ENCODE peak calls at places on chromosomes 5 and 9, in five cellular contexts. One of them, this sample, is unnamed.

GRCh38 chr9:135775911-135776310 is 73.9 kb downstream of the KCNT1 start:
- DNase-seq in Calu3: no peak
- DNase-seq in T-helper 9 cell: no peak
- DNase-seq in hypothalamus: no peak
- DNase-seq in activated CD8-positive, alpha-beta memory T cell treated with anti-CD3 and anti-CD28 coated beads for 24 hours: no peak
- DNase-seq in this sample: no peak

GRCh38 chr9:90915693-90916092 is 114.1 kb downstream of the SYK start:
- DNase-seq in hypothalamus: no peak
- DNase-seq in Calu3: peak
- DNase-seq in T-helper 9 cell: no peak
- DNase-seq in activated CD8-positive, alpha-beta memory T cell treated with anti-CD3 and anti-CD28 coated beads for 24 hours: peak
- DNase-seq in this sample: no peak

GRCh38 chr9:114172981-114173833 is 17.9 kb downstream of the COL27A1 start:
- DNase-seq in activated CD8-positive, alpha-beta memory T cell treated with anti-CD3 and anti-CD28 coated beads for 24 hours: no peak
- DNase-seq in hypothalamus: no peak
- DNase-seq in Calu3: no peak
- DNase-seq in T-helper 9 cell: no peak
- DNase-seq in this sample: no peak

GRCh38 chr5:159120446-159120845 is 20.7 kb upstream of the EBF1 start:
- DNase-seq in activated CD8-positive, alpha-beta memory T cell treated with anti-CD3 and anti-CD28 coated beads for 24 hours: no peak
- DNase-seq in hypothalamus: no peak
- DNase-seq in Calu3: no peak
- DNase-seq in T-helper 9 cell: no peak
- DNase-seq in this sample: no peak

GRCh38 chr9:135992486-135993408 is 31.6 kb upstream of the UBAC1 start:
- DNase-seq in activated CD8-positive, alpha-beta memory T cell treated with anti-CD3 and anti-CD28 coated beads for 24 hours: peak
- DNase-seq in Calu3: peak
- DNase-seq in hypothalamus: peak
- DNase-seq in T-helper 9 cell: no peak
- DNase-seq in this sample: peak

GRCh38 chr9:70389642-70390266 is 24.7 kb downstream of the KLF9 start:
- DNase-seq in hypothalamus: no peak
- DNase-seq in Calu3: no peak
- DNase-seq in activated CD8-positive, alpha-beta memory T cell treated with anti-CD3 and anti-CD28 coated beads for 24 hours: no peak
- DNase-seq in T-helper 9 cell: no peak
- DNase-seq in this sample: no peak

GRCh38 chr9:1042466-1042865 is 7.7 kb upstream of the DMRT2 start:
- DNase-seq in activated CD8-positive, alpha-beta memory T cell treated with anti-CD3 and anti-CD28 coated beads for 24 hours: no peak
- DNase-seq in T-helper 9 cell: no peak
- DNase-seq in hypothalamus: peak
- DNase-seq in Calu3: no peak
- DNase-seq in this sample: no peak

GRCh38 chr5:1443991-1444360 is 1.3 kb downstream of the SLC6A3 start:
- DNase-seq in activated CD8-positive, alpha-beta memory T cell treated with anti-CD3 and anti-CD28 coated beads for 24 hours: no peak
- DNase-seq in hypothalamus: no peak
- DNase-seq in Calu3: no peak
- DNase-seq in T-helper 9 cell: no peak
- DNase-seq in this sample: no peak

GRCh38 chr5:100992354-100992753 is 89.3 kb upstream of the ST8SIA4 start:
- DNase-seq in hypothalamus: no peak
- DNase-seq in Calu3: no peak
- DNase-seq in T-helper 9 cell: no peak
- DNase-seq in activated CD8-positive, alpha-beta memory T cell treated with anti-CD3 and anti-CD28 coated beads for 24 hours: no peak
- DNase-seq in this sample: no peak

GRCh38 chr5:118592234-118592633 is 396.1 kb downstream of the DTWD2 start:
- DNase-seq in hypothalamus: no peak
- DNase-seq in Calu3: no peak
- DNase-seq in activated CD8-positive, alpha-beta memory T cell treated with anti-CD3 and anti-CD28 coated beads for 24 hours: no peak
- DNase-seq in T-helper 9 cell: no peak
- DNase-seq in this sample: no peak

GRCh38 chr9:70910598-70910997 is 210.8 kb downstream of the TRPM3 start:
- DNase-seq in Calu3: no peak
- DNase-seq in T-helper 9 cell: no peak
- DNase-seq in hypothalamus: no peak
- DNase-seq in activated CD8-positive, alpha-beta memory T cell treated with anti-CD3 and anti-CD28 coated beads for 24 hours: no peak
- DNase-seq in this sample: no peak

GRCh38 chr9:125985998-125986655 is 239.0 kb downstream of the PBX3 start:
- DNase-seq in activated CD8-positive, alpha-beta memory T cell treated with anti-CD3 and anti-CD28 coated beads for 24 hours: no peak
- DNase-seq in Calu3: no peak
- DNase-seq in T-helper 9 cell: no peak
- DNase-seq in hypothalamus: no peak
- DNase-seq in this sample: no peak

This sample was measured in CD4-positive, alpha-beta T cell.